ENCODE peak calls at places on chromosome 10, in six cellular contexts. E, M, L, K, P and N are unnamed samples.

GRCh38 chr10:132107211-132107946 is 41.6 kb downstream of the JAKMIP3 start:
- DNase-seq in K (peak), P (peak), M (no peak), E (peak), L (peak), N (no peak)

GRCh38 chr10:103592186-103593021 is 98.9 kb downstream of the NEURL1 start:
- DNase-seq in E (no peak), P (peak), K (no peak), M (peak), L (peak), N (peak)

GRCh38 chr10:43691503-43691902 is 42.8 kb upstream of the ZNF32 start:
- DNase-seq in E (no peak), L (no peak), M (no peak), P (no peak), K (no peak), N (no peak)

GRCh38 chr10:129854796-129855705 is 109.0 kb downstream of the EBF3 start:
- DNase-seq in E (no peak), K (no peak), L (no peak), M (no peak), P (no peak), N (no peak)

GRCh38 chr10:293636-294035 is 158.4 kb downstream of the ZMYND11 start:
- DNase-seq in L (no peak), M (peak), E (no peak), P (no peak), K (no peak), N (no peak)

GRCh38 chr10:44309939-44310761 is 74.7 kb downstream of the CXCL12 start:
- DNase-seq in M (no peak), L (no peak), K (no peak), P (no peak), E (no peak), N (no peak)

GRCh38 chr10:99536400-99537254 is 3.9 kb downstream of the NKX2-3 start:
- DNase-seq in K (no peak), M (no peak), P (no peak), L (no peak), E (no peak), N (no peak)

GRCh38 chr10:75097666-75098285 is 13.7 kb upstream of the SAMD8 start:
- DNase-seq in E (no peak), P (peak), M (peak), L (no peak), K (no peak), N (no peak)

GRCh38 chr10:100009283-100009792 is 409 bp downstream of the DNMBP start:
- DNase-seq in K (peak), P (peak), L (no peak), M (no peak), E (no peak), N (peak)

GRCh38 chr10:25441270-25441669 is 266.5 kb downstream of the GPR158 start:
- DNase-seq in E (no peak), K (no peak), L (no peak), P (no peak), M (no peak), N (no peak)

GRCh38 chr10:21095073-21095472 is 198.0 kb upstream of the NEBL start:
- DNase-seq in K (no peak), E (no peak), L (no peak), P (no peak), M (no peak), N (no peak)

GRCh38 chr10:96758423-96758822 is 38.1 kb upstream of the PIK3AP1 start:
- DNase-seq in K (peak), M (peak), P (no peak), E (no peak), L (no peak), N (peak)

GRCh38 chr10:8060010-8060703 is 5.7 kb downstream of the GATA3 start:
- DNase-seq in P (no peak), L (no peak), K (no peak), M (peak), E (no peak), N (no peak)

GRCh38 chr10:71494980-71495381 is 98.3 kb downstream of the CDH23 start:
- DNase-seq in E (no peak), P (no peak), M (peak), L (no peak), K (no peak), N (no peak)

GRCh38 chr10:46084321-46085165 is 38.5 kb upstream of the MSMB start:
- DNase-seq in L (no peak), M (no peak), K (no peak), E (no peak), P (no peak), N (no peak)

GRCh38 chr10:75408911-75409885 is 7.6 kb upstream of the ZNF503 start:
- DNase-seq in K (peak), L (peak), M (peak), E (peak), P (peak), N (peak)

GRCh38 chr10:117964528-117964927 is 82.2 kb downstream of the RAB11FIP2 start:
- DNase-seq in E (no peak), L (no peak), K (no peak), M (no peak), P (no peak), N (no peak)

GRCh38 chr10:22597142-22597541 is 117.2 kb downstream of the PIP4K2A start:
- DNase-seq in P (no peak), K (no peak), M (peak), L (no peak), E (no peak), N (no peak)

GRCh38 chr10:111539246-111539645 is 462.4 kb downstream of the ADRA2A start:
- DNase-seq in E (no peak), P (no peak), M (no peak), K (no peak), L (no peak), N (no peak)

GRCh38 chr10:8956400-8956799 is 901.9 kb downstream of the GATA3 start:
- DNase-seq in P (no peak), E (no peak), K (no peak), M (no peak), L (no peak), N (no peak)

GRCh38 chr10:21969326-21970287 is 33.9 kb downstream of the DNAJC1 start:
- DNase-seq in K (no peak), E (no peak), M (no peak), L (no peak), P (no peak), N (no peak)

GRCh38 chr10:48456361-48456804 is 148.5 kb downstream of the ARHGAP22 start:
- DNase-seq in M (no peak), K (peak), P (no peak), E (peak), L (peak), N (peak)

GRCh38 chr10:20118119-20118518 is 301.9 kb downstream of the PLXDC2 start:
- DNase-seq in M (no peak), P (no peak), K (no peak), L (no peak), E (no peak), N (no peak)

GRCh38 chr10:102347236-102347828 is 48.2 kb upstream of the NFKB2 start:
- DNase-seq in L (peak), E (peak), K (peak), P (peak), M (peak), N (peak)

GRCh38 chr10:51667992-51668689 is 31.3 kb downstream of the CSTF2T start:
- DNase-seq in P (no peak), K (no peak), E (no peak), L (no peak), M (no peak), N (no peak)

GRCh38 chr10:6115411-6115800 is 26.6 kb downstream of the RBM17 start:
- DNase-seq in L (no peak), E (no peak), M (no peak), P (no peak), K (no peak), N (no peak)

GRCh38 chr10:15068802-15069201 is 19.8 kb downstream of the ACBD7 start:
- DNase-seq in K (no peak), L (no peak), M (no peak), P (no peak), E (no peak), N (no peak)

GRCh38 chr10:122052702-122053101 is 63.7 kb downstream of the TACC2 start:
- DNase-seq in M (no peak), K (no peak), L (no peak), P (no peak), E (no peak), N (no peak)

GRCh38 chr10:126166797-126167196 is 221.5 kb downstream of the ADAM12 start:
- DNase-seq in E (no peak), L (no peak), P (no peak), K (no peak), M (no peak), N (no peak)

GRCh38 chr10:14556285-14556956 is 218.3 kb downstream of the FAM107B start:
- DNase-seq in E (no peak), K (no peak), P (no peak), L (no peak), M (peak), N (peak)

GRCh38 chr10:68082815-68083395 is 7.8 kb upstream of the HERC4 start:
- DNase-seq in M (no peak), K (no peak), L (no peak), P (no peak), E (no peak), N (no peak)

GRCh38 chr10:12299222-12299973 is 49.9 kb upstream of the CAMK1D start:
- DNase-seq in E (no peak), P (no peak), L (no peak), K (no peak), M (no peak), N (peak)

GRCh38 chr10:105699504-105699903 is 1058.4 kb downstream of the SORCS3 start:
- DNase-seq in E (no peak), P (no peak), M (no peak), K (no peak), L (no peak), N (no peak)

GRCh38 chr10:123633106-123633505 is 33.0 kb upstream of the GPR26 start:
- DNase-seq in E (no peak), L (no peak), K (no peak), P (no peak), M (no peak), N (no peak)

GRCh38 chr10:129531195-129531968 is 64.3 kb downstream of the MGMT start:
- DNase-seq in K (no peak), P (no peak), E (no peak), L (peak), M (no peak), N (no peak)

GRCh38 chr10:106958591-106959328 is 205.7 kb downstream of the SORCS1 start:
- DNase-seq in E (no peak), P (no peak), M (no peak), L (no peak), K (no peak), N (no peak)

GRCh38 chr10:4672199-4672598 is 153.8 kb upstream of the AKR1E2 start:
- DNase-seq in L (no peak), K (no peak), M (no peak), P (no peak), E (no peak), N (no peak)

GRCh38 chr10:4669585-4669984 is 156.4 kb upstream of the AKR1E2 start:
- DNase-seq in M (no peak), K (no peak), L (no peak), P (no peak), E (no peak), N (no peak)

GRCh38 chr10:4670737-4671136 is 155.3 kb upstream of the AKR1E2 start:
- DNase-seq in M (no peak), L (no peak), K (no peak), E (no peak), P (no peak), N (no peak)

GRCh38 chr10:4673279-4674040 is 152.5 kb upstream of the AKR1E2 start:
- DNase-seq in K (no peak), P (no peak), L (no peak), E (no peak), M (no peak), N (no peak)

GRCh38 chr10:4671451-4672145 is 154.4 kb upstream of the AKR1E2 start:
- DNase-seq in E (no peak), L (no peak), M (no peak), K (no peak), P (no peak), N (no peak)
- H3K27ac ChIP-seq in E (no peak), L (peak), M (no peak), K (peak), P (no peak), N (no peak)

GRCh38 chr10:32055478-32056135 is 618 bp downstream of the KIF5B start:
- DNase-seq in K (peak), P (peak), L (peak), M (peak), E (peak), N (peak)

GRCh38 chr10:32054087-32054486 is 2.1 kb downstream of the KIF5B start:
- DNase-seq in L (no peak), K (no peak), E (no peak), M (peak), P (no peak), N (no peak)

GRCh38 chr10:32056136-32057040 is at the start of gene KIF5B:
- DNase-seq in P (peak), L (peak), E (peak), M (peak), K (peak), N (peak)

GRCh38 chr10:32059472-32059871 is 3.2 kb upstream of the KIF5B start:
- DNase-seq in K (no peak), P (no peak), M (no peak), L (no peak), E (no peak), N (no peak)

DNA sequence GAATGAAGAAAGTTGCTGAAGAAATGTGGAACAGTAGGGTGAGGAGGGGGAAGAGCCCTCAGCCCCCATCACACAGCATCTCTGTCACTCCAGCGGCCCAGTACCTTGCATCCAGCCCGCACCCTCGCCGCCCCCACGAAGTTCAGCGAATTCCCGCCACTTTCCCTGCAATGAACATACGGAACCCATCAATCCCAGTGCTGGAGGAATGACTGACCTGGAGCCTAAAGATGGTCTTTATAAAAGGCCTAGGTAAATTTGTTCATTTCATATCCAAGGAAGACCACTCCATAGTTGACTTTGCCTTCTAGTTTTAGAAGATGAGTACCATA is 782 bp upstream of the KIF5B start:
- DNase-seq in M (no peak), L (no peak), P (no peak), E (no peak), K (no peak), N (no peak)
- H3K27ac ChIP-seq in M (peak), L (peak), P (no peak), E (peak), K (peak), N (peak)

GRCh38 chr10:114175667-114176066 is 1.7 kb upstream of the CCDC186 start:
- DNase-seq in P (no peak), K (no peak), E (no peak), M (no peak), L (no peak), N (no peak)
- H3K27ac ChIP-seq in P (no peak), K (no peak), E (no peak), M (no peak), L (no peak), N (no peak)

DNA sequence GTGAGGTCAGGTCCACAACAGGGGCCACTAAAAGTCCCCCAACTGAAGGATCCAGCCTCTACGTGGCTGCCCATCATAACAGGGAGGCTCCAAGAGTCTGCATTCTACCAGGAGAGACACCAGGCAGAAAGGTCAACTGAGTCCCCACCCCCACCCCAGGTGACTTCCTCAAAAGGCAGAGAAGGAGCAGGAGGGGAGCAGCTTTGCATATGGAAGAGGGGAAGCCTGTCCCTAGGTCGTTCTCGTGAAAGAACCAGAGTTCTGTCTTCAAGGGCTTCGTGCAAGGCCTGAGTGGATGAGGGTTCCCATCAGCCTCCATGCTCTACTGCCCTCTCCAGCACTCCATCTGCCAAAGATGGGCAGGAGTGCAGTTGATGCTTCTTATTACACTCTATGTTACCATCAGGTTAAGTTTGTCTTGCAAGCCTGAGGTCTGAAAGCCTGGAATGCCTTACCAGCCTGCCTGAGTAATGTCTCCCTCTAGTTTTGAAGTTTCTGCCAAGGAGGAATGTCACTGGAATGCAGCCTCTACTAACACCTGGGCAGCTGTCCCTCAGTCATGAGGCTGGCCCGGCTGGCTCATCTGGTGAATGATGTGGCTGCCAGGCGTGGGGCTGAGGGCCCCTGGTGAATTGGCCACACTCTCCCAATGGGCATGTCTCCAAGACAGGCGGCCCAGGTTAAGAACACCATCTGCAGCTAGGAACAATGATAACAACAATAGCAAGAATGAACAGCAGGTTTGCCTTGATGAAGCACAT is 54.3 kb upstream of the SMNDC1 start:
- DNase-seq in P (no peak), K (no peak), E (no peak), L (no peak), M (peak), N (peak)
- H3K27ac ChIP-seq in P (no peak), K (no peak), E (no peak), L (no peak), M (no peak), N (no peak)

DNA sequence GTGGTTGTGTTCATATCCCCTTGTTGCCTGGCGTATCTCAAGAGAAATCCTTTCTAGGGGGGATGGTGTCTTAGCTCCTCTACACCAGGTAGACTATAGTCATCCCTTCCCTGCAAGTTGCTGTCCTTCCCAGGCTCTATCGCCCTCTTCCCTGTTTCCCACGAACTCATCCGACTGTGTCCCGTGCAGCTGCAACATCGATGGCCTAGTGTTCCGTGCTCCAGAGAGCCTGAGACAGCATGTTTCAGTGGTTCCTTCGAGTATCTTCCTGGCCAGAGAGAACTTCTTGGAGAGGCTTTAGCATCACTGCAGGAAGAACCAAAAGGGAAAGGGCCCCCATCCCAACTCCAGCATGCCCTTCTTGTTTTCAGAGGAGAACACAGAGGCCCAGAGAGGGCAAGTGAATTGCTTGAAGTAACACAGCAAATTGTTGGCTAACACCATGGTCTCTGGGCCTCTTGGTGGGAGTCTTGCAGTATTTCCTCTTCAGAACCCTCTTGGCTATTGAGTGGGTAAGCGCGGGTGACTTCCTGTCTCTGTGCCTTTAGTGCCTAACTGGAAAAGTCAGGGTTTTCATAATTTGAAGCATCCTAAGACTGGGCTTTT is 162.9 kb downstream of the RGS10 start:
- DNase-seq in L (peak), K (no peak), M (no peak), E (peak), P (no peak), N (no peak)
- H3K27ac ChIP-seq in L (peak), K (no peak), M (no peak), E (no peak), P (no peak), N (no peak)

DNA sequence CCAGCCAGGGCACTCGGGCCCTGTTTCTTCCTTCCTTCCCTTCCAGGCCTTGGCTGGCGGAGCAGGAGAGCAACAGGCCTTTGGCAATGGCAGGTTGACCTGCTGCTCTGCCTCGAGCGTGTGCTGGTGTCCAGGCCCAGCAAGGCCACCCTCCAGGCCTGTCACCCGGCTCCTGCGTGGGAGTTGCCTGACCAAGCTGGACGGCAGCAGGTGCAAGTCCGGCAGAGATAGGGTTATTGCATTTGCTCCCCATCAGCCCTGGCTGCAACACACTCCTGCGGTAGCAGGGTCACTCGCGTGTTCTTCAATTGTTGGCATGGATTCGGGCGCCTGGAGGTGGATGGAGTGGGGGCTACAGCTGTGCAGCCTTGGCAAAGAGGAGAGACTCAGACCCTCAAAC is 64.1 kb upstream of the PITRM1 start:
- DNase-seq in E (no peak), L (no peak), K (no peak), P (no peak), M (no peak), N (no peak)
- H3K27ac ChIP-seq in E (no peak), L (no peak), K (no peak), P (no peak), M (no peak), N (no peak)

GRCh38 chr10:90800232-90800796 is 57.5 kb downstream of the HTR7 start:
- DNase-seq in M (no peak), L (no peak), E (no peak), P (no peak), K (no peak), N (no peak)
- H3K27ac ChIP-seq in M (no peak), L (no peak), E (no peak), P (no peak), K (no peak), N (no peak)